ENCODE peak calls at places on chromosomes 6 and 20, in six cellular contexts. One of them, this sample, is unnamed.

GRCh38 chr6:107405002-107405401 is 54.4 kb downstream of the PDSS2 start:
- DNase-seq in transverse colon: no peak
- DNase-seq in cardiac muscle cell: no peak
- DNase-seq in tibial nerve: no peak
- DNase-seq in IMR-90: no peak
- DNase-seq in stomach: no peak
- DNase-seq in this sample: no peak

GRCh38 chr6:36129889-36130671 is at the start of gene MAPK13:
- DNase-seq in transverse colon: peak
- DNase-seq in cardiac muscle cell: no peak
- DNase-seq in tibial nerve: no peak
- DNase-seq in IMR-90: peak
- DNase-seq in stomach: peak
- DNase-seq in this sample: no peak

GRCh38 chr20:35011589-35012226 is 56.0 kb downstream of the MYH7B start:
- DNase-seq in transverse colon: no peak
- DNase-seq in cardiac muscle cell: peak
- DNase-seq in tibial nerve: no peak
- DNase-seq in IMR-90: no peak
- DNase-seq in stomach: no peak
- DNase-seq in this sample: no peak

GRCh38 chr6:111069722-111070406 is 17.4 kb upstream of the SLC16A10 start:
- DNase-seq in transverse colon: no peak
- DNase-seq in cardiac muscle cell: no peak
- DNase-seq in tibial nerve: no peak
- DNase-seq in IMR-90: no peak
- DNase-seq in stomach: no peak
- DNase-seq in this sample: no peak

GRCh38 chr20:57167971-57168693 is 98.3 kb downstream of the BMP7 start:
- DNase-seq in transverse colon: no peak
- DNase-seq in cardiac muscle cell: no peak
- DNase-seq in tibial nerve: no peak
- DNase-seq in IMR-90: no peak
- DNase-seq in stomach: no peak
- DNase-seq in this sample: peak

GRCh38 chr6:45532626-45533258 is 155.0 kb upstream of the SUPT3H start:
- DNase-seq in transverse colon: no peak
- DNase-seq in cardiac muscle cell: no peak
- DNase-seq in tibial nerve: no peak
- DNase-seq in IMR-90: peak
- DNase-seq in stomach: no peak
- DNase-seq in this sample: no peak

GRCh38 chr6:43255408-43256054 is 12.2 kb downstream of the TTBK1 start:
- DNase-seq in transverse colon: no peak
- DNase-seq in cardiac muscle cell: no peak
- DNase-seq in tibial nerve: no peak
- DNase-seq in IMR-90: no peak
- DNase-seq in stomach: no peak
- DNase-seq in this sample: no peak

GRCh38 chr6:44761046-44761445 is 373.5 kb downstream of the CDC5L start:
- DNase-seq in transverse colon: no peak
- DNase-seq in cardiac muscle cell: no peak
- DNase-seq in tibial nerve: no peak
- DNase-seq in IMR-90: no peak
- DNase-seq in stomach: no peak
- DNase-seq in this sample: no peak

GRCh38 chr6:15987569-15987968 is 141.3 kb upstream of the MYLIP start:
- DNase-seq in transverse colon: no peak
- DNase-seq in cardiac muscle cell: peak
- DNase-seq in tibial nerve: no peak
- DNase-seq in IMR-90: peak
- DNase-seq in stomach: no peak
- DNase-seq in this sample: no peak

GRCh38 chr6:4848382-4849068 is 72.3 kb downstream of the CDYL start:
- DNase-seq in transverse colon: peak
- DNase-seq in cardiac muscle cell: peak
- DNase-seq in tibial nerve: no peak
- DNase-seq in IMR-90: no peak
- DNase-seq in stomach: peak
- DNase-seq in this sample: no peak

GRCh38 chr6:153401751-153402150 is 270.7 kb upstream of the RGS17 start:
- DNase-seq in transverse colon: no peak
- DNase-seq in cardiac muscle cell: no peak
- DNase-seq in tibial nerve: no peak
- DNase-seq in IMR-90: no peak
- DNase-seq in stomach: no peak
- DNase-seq in this sample: no peak

GRCh38 chr6:3911130-3911529 is 62.0 kb downstream of the FAM50B start:
- DNase-seq in transverse colon: no peak
- DNase-seq in cardiac muscle cell: no peak
- DNase-seq in tibial nerve: no peak
- DNase-seq in IMR-90: no peak
- DNase-seq in stomach: no peak
- DNase-seq in this sample: no peak

GRCh38 chr6:164753517-164753916 is 555.9 kb downstream of the C6orf118 start:
- DNase-seq in transverse colon: no peak
- DNase-seq in cardiac muscle cell: no peak
- DNase-seq in tibial nerve: no peak
- DNase-seq in IMR-90: no peak
- DNase-seq in stomach: no peak
- DNase-seq in this sample: no peak

GRCh38 chr20:6711950-6712634 is 55.4 kb upstream of the BMP2 start:
- DNase-seq in transverse colon: peak
- DNase-seq in cardiac muscle cell: no peak
- DNase-seq in tibial nerve: no peak
- DNase-seq in IMR-90: no peak
- DNase-seq in stomach: peak
- DNase-seq in this sample: no peak

GRCh38 chr6:164034602-164035140 is 620.2 kb downstream of the QKI start:
- DNase-seq in transverse colon: no peak
- DNase-seq in cardiac muscle cell: no peak
- DNase-seq in tibial nerve: no peak
- DNase-seq in IMR-90: no peak
- DNase-seq in stomach: no peak
- DNase-seq in this sample: no peak

GRCh38 chr6:111486475-111486874 is 3.5 kb upstream of the REV3L start:
- DNase-seq in transverse colon: no peak
- DNase-seq in cardiac muscle cell: no peak
- DNase-seq in tibial nerve: no peak
- DNase-seq in IMR-90: no peak
- DNase-seq in stomach: no peak
- DNase-seq in this sample: no peak

GRCh38 chr6:47083586-47084047 is 41.5 kb upstream of the ADGRF1 start:
- DNase-seq in transverse colon: peak
- DNase-seq in cardiac muscle cell: peak
- DNase-seq in tibial nerve: peak
- DNase-seq in IMR-90: peak
- DNase-seq in stomach: peak
- DNase-seq in this sample: peak

GRCh38 chr6:147161253-147161973 is 42.8 kb upstream of the STXBP5 start:
- DNase-seq in transverse colon: no peak
- DNase-seq in cardiac muscle cell: no peak
- DNase-seq in tibial nerve: no peak
- DNase-seq in IMR-90: no peak
- DNase-seq in stomach: no peak
- DNase-seq in this sample: no peak

GRCh38 chr6:108945686-108946158 is 97.5 kb downstream of the ARMC2 start:
- DNase-seq in transverse colon: peak
- DNase-seq in cardiac muscle cell: no peak
- DNase-seq in tibial nerve: no peak
- DNase-seq in IMR-90: no peak
- DNase-seq in stomach: peak
- DNase-seq in this sample: no peak

GRCh38 chr20:10710995-10711775 is 37.4 kb upstream of the JAG1 start:
- DNase-seq in transverse colon: no peak
- DNase-seq in cardiac muscle cell: no peak
- DNase-seq in tibial nerve: no peak
- DNase-seq in IMR-90: peak
- DNase-seq in stomach: peak
- DNase-seq in this sample: no peak

GRCh38 chr6:33314515-33314942 is 651 bp upstream of the TAPBP start:
- DNase-seq in transverse colon: peak
- DNase-seq in cardiac muscle cell: no peak
- DNase-seq in tibial nerve: peak
- DNase-seq in IMR-90: peak
- DNase-seq in stomach: peak
- DNase-seq in this sample: peak

GRCh38 chr6:137729866-137730629 is 137.0 kb upstream of the TNFAIP3 start:
- DNase-seq in transverse colon: no peak
- DNase-seq in cardiac muscle cell: peak
- DNase-seq in tibial nerve: no peak
- DNase-seq in IMR-90: peak
- DNase-seq in stomach: no peak
- DNase-seq in this sample: no peak

GRCh38 chr6:44453146-44453545 is 65.6 kb downstream of the CDC5L start:
- DNase-seq in transverse colon: no peak
- DNase-seq in cardiac muscle cell: no peak
- DNase-seq in tibial nerve: no peak
- DNase-seq in IMR-90: peak
- DNase-seq in stomach: no peak
- DNase-seq in this sample: no peak

GRCh38 chr6:56803594-56803993 is 151.3 kb upstream of the BEND6 start:
- DNase-seq in transverse colon: no peak
- DNase-seq in cardiac muscle cell: no peak
- DNase-seq in tibial nerve: no peak
- DNase-seq in IMR-90: peak
- DNase-seq in stomach: no peak
- DNase-seq in this sample: no peak

GRCh38 chr20:48776306-48776705 is 51.5 kb downstream of the PREX1 start:
- DNase-seq in transverse colon: no peak
- DNase-seq in cardiac muscle cell: no peak
- DNase-seq in tibial nerve: no peak
- DNase-seq in IMR-90: peak
- DNase-seq in stomach: no peak
- DNase-seq in this sample: peak

GRCh38 chr6:43488667-43489276 is 11.4 kb downstream of the TJAP1 start:
- DNase-seq in transverse colon: no peak
- DNase-seq in cardiac muscle cell: no peak
- DNase-seq in tibial nerve: no peak
- DNase-seq in IMR-90: peak
- DNase-seq in stomach: no peak
- DNase-seq in this sample: no peak

GRCh38 chr6:170423814-170424633 is 117.5 kb downstream of the FAM120B start:
- DNase-seq in transverse colon: no peak
- DNase-seq in cardiac muscle cell: no peak
- DNase-seq in tibial nerve: no peak
- DNase-seq in IMR-90: no peak
- DNase-seq in stomach: no peak
- DNase-seq in this sample: no peak

GRCh38 chr20:52649727-52650126 is 322.4 kb upstream of the TSHZ2 start:
- DNase-seq in transverse colon: no peak
- DNase-seq in cardiac muscle cell: no peak
- DNase-seq in tibial nerve: no peak
- DNase-seq in IMR-90: no peak
- DNase-seq in stomach: no peak
- DNase-seq in this sample: no peak

GRCh38 chr6:1747531-1747930 is 137.8 kb downstream of the FOXC1 start:
- DNase-seq in transverse colon: no peak
- DNase-seq in cardiac muscle cell: no peak
- DNase-seq in tibial nerve: no peak
- DNase-seq in IMR-90: no peak
- DNase-seq in stomach: no peak
- DNase-seq in this sample: no peak

DNA sequence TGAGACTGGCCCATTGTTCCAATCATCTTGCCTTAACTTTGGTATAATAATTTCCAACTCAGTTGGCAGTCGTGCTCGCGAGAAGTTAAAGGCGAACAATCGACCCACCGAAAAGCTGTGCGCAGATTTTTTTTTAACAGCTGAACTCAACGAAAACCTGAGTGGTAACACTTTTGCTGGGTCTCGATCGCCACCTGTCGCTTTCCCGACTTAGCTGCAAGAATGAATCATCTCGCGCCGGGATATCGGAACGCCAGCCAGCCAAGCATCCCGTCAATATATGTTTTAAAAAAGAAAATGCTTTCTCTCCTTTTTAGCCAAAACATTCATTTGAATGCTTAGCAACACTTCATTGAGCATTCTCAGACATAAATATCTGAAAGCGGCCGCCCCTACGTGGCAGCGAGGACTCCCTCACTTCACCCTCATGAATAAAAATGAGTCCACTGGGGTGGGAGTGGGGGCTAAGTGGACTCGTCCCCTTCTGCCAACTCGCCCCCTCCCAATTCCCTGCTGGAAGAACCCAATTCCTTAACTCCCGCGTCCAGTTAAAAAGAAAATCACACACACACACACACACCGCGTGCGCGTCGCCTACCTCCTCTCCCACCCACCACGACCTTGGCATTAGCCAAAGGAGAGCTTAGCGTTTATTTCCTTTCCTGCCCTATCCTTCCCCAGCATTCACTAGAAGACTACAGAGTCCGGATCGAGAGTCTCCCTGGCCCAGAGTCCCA is 1.5 kb downstream of the COL12A1 start:
- DNase-seq in transverse colon: peak
- DNase-seq in cardiac muscle cell: peak
- DNase-seq in tibial nerve: peak
- DNase-seq in IMR-90: peak
- DNase-seq in stomach: peak
- DNase-seq in this sample: peak
- H3K4me3 ChIP-seq in transverse colon: peak
- H3K4me3 ChIP-seq in cardiac muscle cell: peak
- H3K4me3 ChIP-seq in tibial nerve: peak
- H3K4me3 ChIP-seq in IMR-90: peak
- H3K4me3 ChIP-seq in stomach: peak
- H3K4me3 ChIP-seq in this sample: peak

GRCh38 chr20:62623488-62624324 is 18.6 kb upstream of the SLCO4A1 start:
- DNase-seq in transverse colon: peak
- DNase-seq in cardiac muscle cell: peak
- DNase-seq in tibial nerve: peak
- DNase-seq in IMR-90: peak
- DNase-seq in stomach: peak
- DNase-seq in this sample: peak
- TF ChIP-seq CTCF in transverse colon: no peak
- TF ChIP-seq CTCF in cardiac muscle cell: peak
- TF ChIP-seq CTCF in tibial nerve: no peak
- TF ChIP-seq CTCF in IMR-90: no peak
- TF ChIP-seq CTCF in stomach: no peak
- TF ChIP-seq CTCF in this sample: no peak

DNA sequence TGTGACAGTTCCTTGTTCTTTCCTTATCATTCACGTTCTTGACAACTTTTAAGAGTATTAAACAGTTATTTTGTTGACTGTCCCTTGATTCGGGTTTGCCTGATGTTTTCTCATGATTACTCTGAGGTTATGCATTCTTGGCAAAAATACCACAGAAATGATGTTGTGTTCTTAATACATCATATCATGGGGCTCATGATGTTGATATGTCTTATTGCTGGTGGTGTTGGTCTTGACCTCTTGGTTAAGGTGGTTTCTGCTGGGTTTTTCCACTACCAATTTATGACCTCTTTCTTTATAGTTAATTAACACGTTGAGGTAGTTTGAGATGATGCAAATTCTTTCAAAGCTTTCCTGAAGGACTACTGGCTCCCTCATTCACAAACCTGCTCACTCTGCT is 59.0 kb downstream of the ZHX3 start:
- DNase-seq in transverse colon: no peak
- DNase-seq in cardiac muscle cell: no peak
- DNase-seq in tibial nerve: no peak
- DNase-seq in IMR-90: no peak
- DNase-seq in stomach: no peak
- DNase-seq in this sample: no peak
- H3K4me3 ChIP-seq in transverse colon: no peak
- H3K4me3 ChIP-seq in cardiac muscle cell: no peak
- H3K4me3 ChIP-seq in tibial nerve: no peak
- H3K4me3 ChIP-seq in IMR-90: no peak
- H3K4me3 ChIP-seq in stomach: no peak
- H3K4me3 ChIP-seq in this sample: no peak

GRCh38 chr6:20366082-20366834 is 35.4 kb upstream of the E2F3 start:
- DNase-seq in transverse colon: peak
- DNase-seq in cardiac muscle cell: no peak
- DNase-seq in tibial nerve: no peak
- DNase-seq in IMR-90: no peak
- DNase-seq in stomach: no peak
- DNase-seq in this sample: no peak
- TF ChIP-seq CTCF in transverse colon: no peak
- TF ChIP-seq CTCF in cardiac muscle cell: no peak
- TF ChIP-seq CTCF in tibial nerve: no peak
- TF ChIP-seq CTCF in IMR-90: no peak
- TF ChIP-seq CTCF in stomach: no peak
- TF ChIP-seq CTCF in this sample: no peak